ENCODE peak calls at places on chromosomes 7 and 10, in four cellular contexts. F is EL, A is heart left ventricle, K is progenitor cell of endocrine pancreas. U is an unnamed sample.

GRCh38 chr7:3076163-3076562 is 32.5 kb upstream of the CARD11 start:
- DNase-seq in F (no peak), A (no peak), K (no peak), U (no peak)

GRCh38 chr7:141362580-141363435 is 188.4 kb upstream of the AGK start:
- DNase-seq in A (peak; percentile 33), K (no peak), F (peak; percentile 96), U (no peak)

GRCh38 chr7:30062587-30062986 is 34.4 kb downstream of the PLEKHA8 start:
- DNase-seq in F (peak; percentile 49), A (no peak), K (no peak), U (no peak)

GRCh38 chr10:132521466-132522102 is 16.0 kb upstream of the INPP5A start:
- DNase-seq in A (no peak), F (no peak), K (no peak), U (no peak)

GRCh38 chr10:10475812-10476211 is 541.9 kb upstream of the CELF2 start:
- DNase-seq in F (no peak), K (no peak), A (no peak), U (no peak)

GRCh38 chr10:15325243-15326002 is 45.7 kb downstream of the FAM171A1 start:
- DNase-seq in F (peak; percentile 74), A (peak; percentile 54), K (no peak), U (no peak)

GRCh38 chr7:158811461-158811860 is 17.8 kb downstream of the ESYT2 start:
- DNase-seq in A (no peak), K (no peak), F (peak; percentile 20), U (peak; percentile 49)

GRCh38 chr7:94510582-94511456 is 1.2 kb downstream of the CASD1 start:
- DNase-seq in A (peak; percentile 33), K (no peak), F (peak; percentile 40), U (no peak)

GRCh38 chr7:111006691-111007090 is 84.2 kb upstream of the LRRN3 start:
- DNase-seq in K (no peak), A (no peak), F (peak; percentile 83), U (no peak)

GRCh38 chr7:77797734-77798393 is 370 bp downstream of the TMEM60 start:
- DNase-seq in A (peak; percentile 49), F (no peak), K (no peak), U (peak; percentile 41)

GRCh38 chr7:4566714-4567113 is 115.4 kb upstream of the FOXK1 start:
- DNase-seq in F (no peak), K (no peak), A (no peak), U (no peak)

GRCh38 chr7:108402865-108403264 is 53.4 kb downstream of the NRCAM start:
- DNase-seq in F (no peak), A (no peak), K (no peak), U (no peak)

GRCh38 chr7:132782777-132783633 is 206.7 kb upstream of the PLXNA4 start:
- DNase-seq in A (no peak), K (no peak), F (peak; percentile 78), U (no peak)

GRCh38 chr10:106173838-106174237 is 990.7 kb downstream of the SORCS1 start:
- DNase-seq in F (no peak), A (no peak), K (no peak), U (no peak)

GRCh38 chr7:36486336-36486735 is 96.7 kb downstream of the ANLN start:
- DNase-seq in F (no peak), A (no peak), K (no peak), U (no peak)

GRCh38 chr10:13587367-13587766 is 602 bp downstream of the PRPF18 start:
- DNase-seq in A (no peak), F (peak; percentile 11), K (no peak), U (no peak)

GRCh38 chr10:130043491-130043890 is 67.1 kb downstream of the C10orf143 start:
- DNase-seq in K (no peak), F (no peak), A (no peak), U (no peak)

GRCh38 chr10:69217119-69217754 is 2.9 kb upstream of the HKDC1 start:
- DNase-seq in F (peak; percentile 92), K (no peak), A (no peak), U (peak; percentile 75)

GRCh38 chr7:69389220-69389619 is 209.1 kb upstream of the AUTS2 start:
- DNase-seq in K (no peak), A (no peak), F (no peak), U (no peak)

GRCh38 chr10:98959486-98959885 is 276.2 kb downstream of the HPSE2 start:
- DNase-seq in A (no peak), F (no peak), K (no peak), U (no peak)

GRCh38 chr10:90822508-90822907 is 35.3 kb downstream of the HTR7 start:
- DNase-seq in A (no peak), F (no peak), K (no peak), U (no peak)

GRCh38 chr7:28920424-28920823 is 37.7 kb downstream of the TRIL start:
- DNase-seq in F (no peak), K (no peak), A (no peak), U (no peak)

GRCh38 chr7:53996856-53997255 is 545.3 kb upstream of the VSTM2A start:
- DNase-seq in K (no peak), F (no peak), A (no peak), U (no peak)

GRCh38 chr7:35424869-35425495 is 171.1 kb upstream of the TBX20 start:
- DNase-seq in F (peak; percentile 49), K (peak; percentile 40), A (peak; percentile 77), U (peak; percentile 71)

GRCh38 chr7:41162612-41163011 is 540.3 kb downstream of the INHBA start:
- DNase-seq in K (no peak), F (peak; percentile 62), A (no peak), U (no peak)

GRCh38 chr7:99019523-99020412 is 124.1 kb downstream of the SMURF1 start:
- DNase-seq in A (no peak), K (no peak), F (no peak), U (no peak)

GRCh38 chr10:3563298-3563697 is 221.7 kb downstream of the KLF6 start:
- DNase-seq in K (no peak), F (no peak), A (no peak), U (no peak)

GRCh38 chr10:33229944-33230267 is 104.6 kb downstream of the NRP1 start:
- DNase-seq in F (peak; percentile 36), A (no peak), K (no peak), U (no peak)

GRCh38 chr10:102163342-102163989 is 11.3 kb downstream of the NOLC1 start:
- DNase-seq in K (no peak), F (no peak), A (no peak), U (no peak)

GRCh38 chr10:22927661-22928403 is at the start of gene ARMC3:
- DNase-seq in F (peak; percentile 50), K (peak; percentile 87), A (peak; percentile 71), U (peak; percentile 91)

GRCh38 chr7:55508301-55509011 is 63.8 kb downstream of the VOPP1 start:
- DNase-seq in K (no peak), F (no peak), A (no peak), U (no peak)

GRCh38 chr10:75399461-75400162 is 2.0 kb downstream of the ZNF503 start:
- DNase-seq in A (peak; percentile 90), F (peak; percentile 74), K (peak; percentile 67), U (peak; percentile 81)